ENCODE peak calls at places on chromosomes 7 and 10, in six cellular contexts. S is GM12864, O is glutamatergic neuron, X is fibroblast of pulmonary artery, R is colonic mucosa, F is neural crest cell. J is an unnamed sample.

GRCh38 chr10:98253499-98253898 is 14.5 kb downstream of the LOXL4 start:
- DNase-seq in S (no peak), O (no peak), X (no peak), R (no peak), F (no peak), J (no peak)

GRCh38 chr10:131049051-131049450 is 262.5 kb downstream of the TCERG1L start:
- DNase-seq in S (no peak), O (no peak), X (no peak), R (no peak), F (no peak), J (no peak)

GRCh38 chr10:93383562-93383981 is 98.6 kb downstream of the MYOF start:
- DNase-seq in S (no peak), O (no peak), X (peak; percentile 77), R (no peak), F (no peak), J (no peak)

GRCh38 chr10:104256335-104257080 is 1.8 kb downstream of the GSTO1 start:
- DNase-seq in S (no peak), O (no peak), X (peak; percentile 30), R (no peak), F (no peak), J (no peak)

GRCh38 chr10:104099274-104099673 is 13.6 kb upstream of the COL17A1 start:
- DNase-seq in S (no peak), O (no peak), X (peak; percentile 54), R (no peak), F (no peak), J (no peak)

GRCh38 chr10:100715101-100715444 is 30.3 kb upstream of the PAX2 start:
- DNase-seq in S (no peak), O (no peak), X (no peak), R (no peak), F (no peak), J (no peak)

GRCh38 chr7:148382585-148382984 is 208.0 kb upstream of the C7orf33 start:
- DNase-seq in S (no peak), O (no peak), X (no peak), R (no peak), F (no peak), J (no peak)

GRCh38 chr7:137967143-137968018 is 34.5 kb downstream of the CREB3L2 start:
- DNase-seq in S (no peak), O (no peak), X (peak; percentile 62), R (no peak), F (no peak), J (no peak)

GRCh38 chr7:670501-671390 is 55.8 kb upstream of the DNAAF5 start:
- DNase-seq in S (no peak), O (no peak), X (no peak), R (no peak), F (no peak), J (no peak)

GRCh38 chr7:151117041-151117440 is 30.8 kb downstream of the AGAP3 start:
- DNase-seq in S (no peak), O (no peak), X (no peak), R (no peak), F (no peak), J (no peak)

GRCh38 chr10:6920072-6921019 is 340.3 kb upstream of the PRKCQ start:
- DNase-seq in S (no peak), O (peak; percentile 79), X (peak; percentile 60), R (peak; percentile 57), F (peak; percentile 54), J (peak; percentile 82)

GRCh38 chr7:110775046-110775445 is 315.9 kb upstream of the LRRN3 start:
- DNase-seq in S (no peak), O (no peak), X (peak; percentile 3), R (no peak), F (no peak), J (no peak)

GRCh38 chr10:114547466-114547865 is 110.6 kb downstream of the ABLIM1 start:
- DNase-seq in S (no peak), O (no peak), X (no peak), R (no peak), F (no peak), J (no peak)

GRCh38 chr10:104577861-104578480 is 63.1 kb upstream of the SORCS3 start:
- DNase-seq in S (no peak), O (peak; percentile 19), X (no peak), R (no peak), F (no peak), J (no peak)

GRCh38 chr7:157541295-157541608 is 204.4 kb downstream of the DNAJB6 start:
- DNase-seq in S (no peak), O (peak; percentile 10), X (no peak), R (no peak), F (no peak), J (no peak)

GRCh38 chr7:99267530-99268360 is 4.9 kb upstream of the MYH16 start:
- DNase-seq in S (no peak), O (no peak), X (peak; percentile 76), R (no peak), F (peak; percentile 19), J (no peak)

GRCh38 chr7:69710773-69711445 is 112.6 kb downstream of the AUTS2 start:
- DNase-seq in S (no peak), O (no peak), X (no peak), R (no peak), F (no peak), J (no peak)

GRCh38 chr7:36047254-36047653 is 105.8 kb upstream of the EEPD1 start:
- DNase-seq in S (no peak), O (no peak), X (no peak), R (no peak), F (no peak), J (no peak)

GRCh38 chr7:143381427-143382125 is 431 bp downstream of the ZYX start:
- DNase-seq in S (no peak), O (no peak), X (peak; percentile 88), R (peak; percentile 70), F (peak; percentile 26), J (no peak)

GRCh38 chr10:27741173-27742091 is 4.2 kb downstream of the MKX start:
- DNase-seq in S (no peak), O (peak; percentile 25), X (no peak), R (no peak), F (no peak), J (peak; percentile 10)

GRCh38 chr7:128022631-128023532 is 8.4 kb downstream of the LRRC4 start:
- DNase-seq in S (no peak), O (no peak), X (no peak), R (no peak), F (no peak), J (no peak)

GRCh38 chr7:107078517-107078966 is 34.0 kb downstream of the PRKAR2B start:
- DNase-seq in S (no peak), O (no peak), X (peak; percentile 55), R (no peak), F (no peak), J (no peak)

GRCh38 chr7:141789917-141790316 is at the start of gene TAS2R5:
- DNase-seq in S (no peak), O (no peak), X (no peak), R (no peak), F (no peak), J (no peak)
- TF ChIP-seq CTCF in S (no peak), O (no peak), X (no peak), R (no peak), F (no peak), J (no peak)

DNA sequence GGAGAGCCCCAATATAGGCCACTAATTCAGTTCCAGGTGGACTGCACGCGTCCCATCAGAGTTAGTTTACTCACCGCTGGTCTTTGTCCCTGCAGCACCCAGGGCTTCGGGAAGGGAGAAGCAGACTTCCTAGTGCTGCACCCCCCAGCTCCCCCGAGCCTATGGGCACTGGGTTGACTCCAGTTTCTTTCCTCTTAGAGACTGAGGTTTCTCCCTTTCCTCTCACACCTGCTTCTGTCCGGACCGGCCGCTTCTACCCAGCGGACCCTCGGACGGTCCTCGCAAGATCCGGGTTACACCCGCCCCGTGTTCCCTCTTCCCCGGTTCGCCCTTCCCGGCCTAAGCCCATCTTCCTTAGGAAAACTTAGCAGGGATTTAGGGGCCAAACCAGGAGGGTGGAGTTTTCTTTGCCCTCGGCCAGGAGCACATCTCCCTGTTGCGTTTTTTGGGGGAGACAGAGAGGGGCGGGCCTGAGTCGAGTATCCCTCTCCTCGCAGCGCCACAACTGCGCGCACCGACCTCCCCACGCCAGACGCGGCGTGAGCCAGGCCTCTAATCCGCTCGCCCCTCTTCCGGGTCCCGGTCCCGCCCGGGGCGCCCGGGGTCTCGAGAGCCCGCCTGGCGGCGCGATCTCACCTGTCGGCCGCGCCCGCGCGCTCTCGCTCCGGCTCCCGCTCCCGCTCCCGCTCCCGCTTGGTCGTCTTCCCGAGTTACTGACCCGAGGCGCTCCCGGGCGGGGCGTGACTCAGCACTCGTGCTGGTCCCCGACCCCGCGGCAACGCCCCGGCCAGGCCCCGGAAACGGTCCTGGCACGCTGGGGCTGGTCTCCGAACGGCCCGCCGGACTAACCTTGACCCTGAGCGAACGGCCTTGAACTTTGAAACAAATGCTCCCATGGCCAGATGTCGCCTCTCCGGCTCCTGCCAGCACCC is at the start of gene AIFM2:
- DNase-seq in S (no peak), O (peak; percentile 52), X (peak; percentile 58), R (peak; percentile 92), F (peak; percentile 29), J (peak; percentile 82)
- TF ChIP-seq CTCF in S (peak; percentile 14), O (no peak), X (no peak), R (no peak), F (peak; percentile 29), J (no peak)

GRCh38 chr7:55550010-55550409 is 22.3 kb downstream of the VOPP1 start:
- DNase-seq in S (no peak), O (no peak), X (no peak), R (peak; percentile 89), F (no peak), J (no peak)
- TF ChIP-seq CTCF in S (peak; percentile 86), O (no peak), X (no peak), R (peak; percentile 73), F (no peak), J (peak; percentile 45)

DNA sequence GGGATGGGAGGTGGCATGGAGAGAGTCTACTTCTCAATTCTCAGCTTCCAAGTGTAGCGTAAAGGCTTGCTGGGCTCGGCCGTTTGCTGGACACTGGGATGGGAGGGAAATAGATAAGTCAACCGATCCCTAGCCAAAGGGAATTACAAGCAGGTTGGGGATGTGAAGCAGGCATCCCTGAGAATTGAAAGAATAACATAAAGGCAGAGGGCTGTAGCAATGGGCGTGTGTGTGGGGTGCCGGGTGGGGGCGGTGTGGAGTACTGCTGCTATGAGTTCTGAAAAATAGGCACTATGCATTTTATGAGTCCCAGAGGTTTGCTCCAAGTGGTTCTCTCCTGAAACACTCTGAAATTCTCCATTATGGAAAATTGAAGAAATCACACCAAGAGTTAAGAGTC is 65.3 kb downstream of the ADRA2A start:
- DNase-seq in S (no peak), O (no peak), X (no peak), R (no peak), F (no peak), J (no peak)
- TF ChIP-seq CTCF in S (no peak), O (no peak), X (no peak), R (no peak), F (no peak), J (no peak)

GRCh38 chr10:51083280-51083986 is 9.1 kb downstream of the PRKG1 start:
- DNase-seq in S (no peak), O (no peak), X (peak; percentile 32), R (no peak), F (no peak), J (no peak)
- TF ChIP-seq CTCF in S (no peak), O (no peak), X (peak; percentile 6), R (no peak), F (no peak), J (no peak)

J was measured in GM10248.